ENCODE peak calls at places on chromosomes 2 and 18, in nine cellular contexts. R, T, S, E, K, A, X, N and O are unnamed samples.

GRCh38 chr2:628651-629050 is 48.6 kb downstream of the TMEM18 start:
- DNase-seq in T (no peak), X (no peak), A (no peak), N (no peak), S (no peak), E (no peak), R (peak), K (peak), O (no peak)

GRCh38 chr2:106882658-106883057 is 3.3 kb downstream of the ST6GAL2 start:
- DNase-seq in A (no peak), X (peak), N (no peak), R (no peak), E (no peak), S (no peak), K (no peak), T (no peak), O (no peak)

GRCh38 chr2:102915128-102915527 is 153.3 kb downstream of the TMEM182 start:
- DNase-seq in N (no peak), K (peak), A (no peak), S (no peak), T (peak), X (peak), R (no peak), E (no peak), O (no peak)

GRCh38 chr2:176668879-176669395 is 399.7 kb downstream of the MTX2 start:
- DNase-seq in E (no peak), T (no peak), R (no peak), N (no peak), K (no peak), S (no peak), X (no peak), A (no peak), O (no peak)

GRCh38 chr2:42554392-42554791 is 14.0 kb upstream of the MTA3 start:
- DNase-seq in S (no peak), X (no peak), K (no peak), A (no peak), R (no peak), N (no peak), E (no peak), T (no peak), O (no peak)

GRCh38 chr18:79577451-79578395 is 101.9 kb upstream of the CTDP1 start:
- DNase-seq in T (no peak), A (no peak), N (no peak), R (peak), S (no peak), E (no peak), X (peak), K (no peak), O (no peak)

GRCh38 chr2:129400825-129401224 is 578.6 kb upstream of the RAB6C start:
- DNase-seq in K (no peak), S (peak), N (no peak), A (no peak), R (no peak), E (no peak), X (no peak), T (no peak), O (no peak)

GRCh38 chr2:25306767-25307368 is 34.9 kb downstream of the DNMT3A start:
- DNase-seq in K (no peak), S (no peak), X (no peak), E (no peak), N (no peak), T (no peak), A (no peak), R (no peak), O (no peak)

GRCh38 chr2:202339052-202339870 is 36.9 kb upstream of the BMPR2 start:
- DNase-seq in E (no peak), X (peak), A (no peak), S (no peak), T (no peak), R (no peak), K (peak), N (no peak), O (no peak)

GRCh38 chr2:71892896-71893295 is 254.8 kb downstream of the CYP26B1 start:
- DNase-seq in T (no peak), K (no peak), R (peak), S (no peak), N (no peak), A (no peak), E (no peak), X (no peak), O (no peak)

GRCh38 chr2:241982711-241983570 is 113.4 kb downstream of the RTP5 start:
- DNase-seq in E (no peak), X (no peak), A (no peak), N (no peak), S (no peak), R (no peak), K (no peak), T (no peak), O (no peak)

GRCh38 chr2:88042476-88042875 is 13.1 kb downstream of the KRCC1 start:
- DNase-seq in K (no peak), X (no peak), N (no peak), E (no peak), S (no peak), A (no peak), T (no peak), R (no peak), O (no peak)

GRCh38 chr2:88036162-88036561 is 19.4 kb downstream of the KRCC1 start:
- DNase-seq in N (no peak), S (no peak), T (no peak), X (no peak), E (no peak), K (no peak), A (no peak), R (no peak), O (no peak)

GRCh38 chr2:88038263-88039105 is 17.1 kb downstream of the KRCC1 start:
- DNase-seq in E (no peak), T (peak), R (no peak), N (no peak), S (no peak), A (peak), X (peak), K (peak), O (no peak)
- TF ChIP-seq CTCF in E (no peak), T (no peak), R (no peak), N (no peak), S (no peak), A (no peak), X (no peak), K (no peak), O (no peak)

GRCh38 chr2:97005353-97005752 is 19.0 kb upstream of the FAM178B start:
- DNase-seq in S (no peak), A (peak), K (no peak), E (no peak), N (no peak), R (no peak), X (peak), T (no peak), O (no peak)
- TF ChIP-seq CTCF in S (peak), A (peak), K (peak), E (peak), N (peak), R (peak), X (peak), T (peak), O (no peak)

GRCh38 chr2:14634223-14634884 is 1.8 kb downstream of the LRATD1 start:
- DNase-seq in T (peak), R (peak), A (no peak), K (peak), X (peak), E (no peak), S (peak), N (no peak), O (peak)
- TF ChIP-seq CTCF in T (peak), R (peak), A (peak), K (peak), X (peak), E (no peak), S (peak), N (no peak), O (no peak)

DNA sequence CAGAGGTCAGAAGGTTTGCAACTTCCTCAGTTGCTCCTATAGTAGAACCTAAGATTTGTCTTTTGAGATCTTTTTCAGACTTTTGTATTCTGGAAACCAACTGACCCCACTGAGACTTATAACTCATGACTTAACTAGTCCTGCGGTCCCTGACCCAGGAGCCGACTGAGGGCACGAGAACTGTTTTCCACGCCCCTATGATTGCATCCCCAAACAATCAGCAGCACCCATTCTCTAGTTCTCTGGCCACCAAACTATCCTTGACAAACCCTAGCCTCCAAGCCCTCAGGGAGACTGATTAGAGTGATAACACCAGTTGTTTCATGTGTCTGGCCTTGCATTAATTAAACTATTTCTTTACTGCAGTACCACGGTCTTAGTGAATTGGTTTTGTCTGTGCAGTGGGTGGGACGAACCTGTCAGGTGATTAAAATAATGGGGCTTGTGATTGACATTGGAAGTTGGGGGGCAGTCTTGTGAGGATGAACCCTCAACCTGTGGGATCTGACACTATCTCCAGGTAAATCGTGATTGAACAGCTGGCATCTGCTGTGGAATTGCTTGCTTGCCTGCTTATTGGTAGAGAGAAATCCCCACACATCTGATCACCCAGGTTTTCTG is 95.7 kb downstream of the B3GNT2 start:
- DNase-seq in N (no peak), T (no peak), X (no peak), R (no peak), A (no peak), E (no peak), S (no peak), K (no peak), O (no peak)
- TF ChIP-seq CTCF in N (no peak), T (no peak), X (no peak), R (no peak), A (no peak), E (no peak), S (no peak), K (no peak), O (no peak)

DNA sequence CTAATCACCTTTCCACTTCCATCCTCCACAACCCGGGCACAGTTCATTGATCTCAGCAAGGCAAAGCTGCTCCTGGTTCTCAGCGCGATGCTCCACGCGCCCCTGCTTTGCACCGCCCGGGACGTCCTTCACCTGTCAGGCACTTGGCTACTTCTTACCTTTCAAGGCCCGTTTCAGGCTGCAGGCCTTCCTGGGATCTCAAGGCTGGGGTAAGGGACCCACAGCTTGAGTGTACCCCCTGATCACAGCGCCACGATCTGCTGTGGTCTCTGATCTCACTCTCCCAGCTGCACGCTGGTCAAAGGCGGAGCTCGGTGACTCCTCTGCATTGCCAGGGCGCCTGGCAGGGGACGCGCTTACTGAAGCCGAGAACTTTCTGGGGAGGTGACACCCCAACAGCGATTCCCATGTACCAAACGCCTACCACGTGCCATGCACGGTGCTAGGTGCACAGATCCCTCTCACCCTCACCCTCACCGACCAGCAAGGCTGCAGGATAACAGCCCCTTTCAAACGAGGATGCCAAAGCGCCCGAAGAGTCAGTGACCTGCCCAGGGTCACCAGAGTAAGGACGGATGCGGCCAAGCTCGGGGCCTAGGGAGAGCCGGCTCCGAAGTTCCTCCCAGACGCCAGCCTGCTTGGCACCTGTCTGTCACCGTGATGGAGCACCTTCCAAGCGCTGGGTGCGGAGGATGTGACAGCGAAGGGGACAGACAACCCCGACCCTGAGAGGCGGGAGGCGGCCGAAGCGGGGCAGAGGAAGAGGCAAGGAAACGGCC is 818 bp downstream of the ITGB1BP1 start:
- DNase-seq in N (no peak), E (no peak), X (no peak), S (peak), R (peak), K (no peak), T (no peak), A (no peak), O (peak)
- TF ChIP-seq CTCF in N (peak), E (peak), X (no peak), S (no peak), R (no peak), K (no peak), T (peak), A (no peak), O (no peak)